ENCODE peak calls at places on chromosomes 16 and 17, in five cellular contexts. A is IMR-90, K is neuronal stem cell, T is mesenchymal stem cell, J is H1. Q is an unnamed sample.

GRCh38 chr17:81579821-81580321 is 27.7 kb upstream of the FAAP100 start:
- DNase-seq in J (no peak), A (peak), K (no peak), T (peak), Q (peak)

GRCh38 chr16:1214693-1215092 is 10.4 kb downstream of the TPSG1 start:
- DNase-seq in K (no peak), T (no peak), A (no peak), J (no peak), Q (no peak)

GRCh38 chr16:79081292-79082066 is 519.1 kb downstream of the MAF start:
- DNase-seq in A (no peak), K (no peak), J (no peak), T (no peak), Q (no peak)

GRCh38 chr16:27432600-27432957 is 30.6 kb downstream of the IL21R start:
- DNase-seq in T (peak), A (peak), K (no peak), J (no peak), Q (peak)

GRCh38 chr17:56593073-56593740 is at the start of gene NOG:
- DNase-seq in T (peak), A (peak), J (no peak), K (peak), Q (peak)

GRCh38 chr16:57689772-57690558 is 4.6 kb upstream of the DRC7 start:
- DNase-seq in T (no peak), A (no peak), K (no peak), J (no peak), Q (no peak)

GRCh38 chr17:56149266-56150036 is 3.8 kb upstream of the ANKFN1 start:
- DNase-seq in K (no peak), J (no peak), A (peak), T (no peak), Q (no peak)

GRCh38 chr16:72124761-72125634 is 31.4 kb downstream of the DHX38 start:
- DNase-seq in T (peak), J (peak), A (peak), K (peak), Q (peak)

GRCh38 chr17:1484586-1485310 is 7.7 kb downstream of the MYO1C start:
- DNase-seq in K (peak), J (no peak), A (no peak), T (peak), Q (peak)

GRCh38 chr17:71329310-71330098 is 791.3 kb upstream of the SOX9 start:
- DNase-seq in K (no peak), A (no peak), T (no peak), J (no peak), Q (no peak)

GRCh38 chr16:50446861-50447260 is 78.1 kb upstream of the BRD7 start:
- DNase-seq in J (no peak), K (no peak), A (no peak), T (no peak), Q (no peak)

GRCh38 chr17:20890338-20890737 is 152.5 kb downstream of the USP22 start:
- DNase-seq in T (no peak), J (no peak), A (no peak), K (no peak), Q (no peak)
- H2BK5ac ChIP-seq in T (no peak), J (no peak), A (no peak), K (no peak), Q (no peak)

DNA sequence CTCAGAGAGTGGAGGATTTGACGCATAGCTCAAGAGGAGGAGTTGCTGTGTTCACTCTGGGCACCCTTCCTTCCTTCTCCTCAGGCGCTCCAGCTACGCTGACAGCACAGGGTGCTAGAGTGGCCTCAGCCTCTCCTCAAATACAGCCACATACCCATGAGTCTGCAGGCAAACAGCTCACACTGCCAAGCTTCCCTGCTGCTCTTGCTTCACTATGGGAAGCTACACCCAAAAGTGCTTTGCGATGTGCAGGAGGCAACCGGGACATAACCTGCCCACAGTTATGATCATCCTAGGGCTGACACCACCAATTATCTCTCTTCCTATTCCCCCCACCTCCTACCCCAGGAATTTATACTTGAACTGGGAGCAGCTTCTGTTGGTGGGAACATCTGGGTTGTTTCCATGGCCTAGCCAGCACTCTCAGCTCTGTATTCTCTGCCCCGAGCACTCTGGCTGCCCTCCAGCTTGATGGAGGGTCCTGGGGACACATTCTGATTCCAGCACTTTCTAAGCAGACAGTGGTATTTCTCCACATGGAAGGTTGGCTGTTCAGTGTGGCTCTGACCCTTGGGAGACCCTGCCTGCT is 40.3 kb upstream of the SREBF1 start:
- DNase-seq in K (no peak), J (no peak), A (peak), T (peak), Q (no peak)
- H2AFZ ChIP-seq in K (peak), J (no peak), A (peak), T (no peak), Q (no peak)

GRCh38 chr17:80220709-80221215 is 535 bp downstream of the SLC26A11 start:
- DNase-seq in T (peak), K (no peak), A (no peak), J (no peak), Q (no peak)
- H2BK5ac ChIP-seq in T (peak), K (no peak), A (no peak), J (no peak), Q (no peak)

GRCh38 chr16:11312718-11313492 is 31.8 kb upstream of the PRM1 start:
- DNase-seq in J (no peak), A (peak), T (peak), K (no peak), Q (peak)
- H2AFZ ChIP-seq in J (no peak), A (peak), T (peak), K (peak), Q (no peak)

DNA sequence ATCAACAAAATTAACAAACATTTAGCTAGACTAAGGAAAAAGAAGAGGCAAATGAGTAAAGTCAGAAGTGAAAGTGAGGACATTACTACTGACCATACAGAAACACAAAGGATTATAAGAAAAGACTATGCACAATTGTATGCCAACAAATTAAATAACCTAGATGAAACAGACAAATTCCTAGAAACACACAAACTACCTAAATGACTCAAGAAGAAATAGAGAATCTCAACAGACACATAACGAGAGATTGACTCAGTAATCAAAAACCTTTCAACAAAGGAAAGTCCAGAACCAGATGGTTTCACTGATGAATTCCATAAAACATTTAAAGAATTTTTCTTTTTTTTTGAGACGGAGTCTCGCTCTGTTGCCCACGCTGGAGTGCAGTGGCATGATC is 35.7 kb upstream of the MYLK3 start:
- DNase-seq in J (no peak), K (no peak), T (no peak), A (no peak), Q (no peak)
- H2BK5ac ChIP-seq in J (no peak), K (no peak), T (no peak), A (no peak), Q (no peak)

Q was measured in H9.